ENCODE peak calls at places on chromosomes 2 and 18, in four cellular contexts. O is H1, Y is neuronal stem cell, N is IMR-90. K is an unnamed sample. For H3K4me1, the result is how much of the 10 kb centered on the place peaks cover.

GRCh38 chr2:174450021-174450816 is 36.6 kb downstream of the GPR155 start:
- DNase-seq in Y (no peak), O (no peak), N (no peak), K (no peak)

GRCh38 chr2:33322607-33323006 is 153.8 kb upstream of the RASGRP3 start:
- DNase-seq in O (no peak), Y (no peak), N (no peak), K (no peak)

GRCh38 chr2:25145803-25146202 is 22.6 kb downstream of the POMC start:
- DNase-seq in N (no peak), O (no peak), Y (no peak), K (no peak)

GRCh38 chr2:5187283-5187682 is 504.9 kb upstream of the SOX11 start:
- DNase-seq in Y (no peak), N (no peak), O (no peak), K (no peak)

GRCh38 chr2:42567389-42567788 is 1.0 kb upstream of the MTA3 start:
- DNase-seq in Y (no peak), N (peak), O (no peak), K (no peak)

GRCh38 chr2:224039770-224040088 is 643 bp upstream of the SERPINE2 start:
- DNase-seq in Y (no peak), O (no peak), N (no peak), K (no peak)

GRCh38 chr2:70942396-70942795 is 6.7 kb downstream of the ATP6V1B1 start:
- DNase-seq in Y (no peak), N (no peak), O (no peak), K (no peak)

GRCh38 chr2:229738024-229738625 is 23.8 kb upstream of the DNER start:
- DNase-seq in Y (no peak), N (no peak), O (no peak), K (no peak)

GRCh38 chr2:18719978-18720775 is 130.8 kb upstream of the NT5C1B start:
- DNase-seq in Y (no peak), N (peak), O (no peak), K (no peak)

GRCh38 chr2:210445116-210445707 is 31.3 kb downstream of the LANCL1 start:
- DNase-seq in N (peak), Y (no peak), O (no peak), K (no peak)

GRCh38 chr2:229980440-229981184 is 58.3 kb downstream of the FBXO36 start:
- DNase-seq in N (peak), Y (no peak), O (no peak), K (no peak)

GRCh38 chr18:79611040-79611681 is 68.4 kb upstream of the CTDP1 start:
- DNase-seq in O (no peak), Y (no peak), N (peak), K (peak)

GRCh38 chr2:37343537-37344434 is 644 bp upstream of the QPCT start:
- DNase-seq in O (no peak), Y (no peak), N (peak), K (no peak)

GRCh38 chr2:241751152-241751551 is 16.7 kb downstream of the D2HGDH start:
- DNase-seq in O (no peak), N (no peak), Y (no peak), K (no peak)

GRCh38 chr2:179270689-179271088 is 6.1 kb upstream of the SESTD1 start:
- DNase-seq in O (no peak), Y (no peak), N (no peak), K (no peak)

GRCh38 chr18:24018299-24018910 is 3.9 kb downstream of the TTC39C start:
- DNase-seq in Y (no peak), O (no peak), N (no peak), K (no peak)

GRCh38 chr2:44805391-44805790 is 136.1 kb upstream of the SIX3 start:
- DNase-seq in Y (no peak), N (no peak), O (no peak), K (no peak)

GRCh38 chr2:215654177-215654850 is 218.4 kb upstream of the FN1 start:
- DNase-seq in O (no peak), N (peak), Y (no peak), K (no peak)

GRCh38 chr18:3972291-3972985 is 482.7 kb downstream of the DLGAP1 start:
- DNase-seq in O (no peak), Y (peak), N (peak), K (no peak)

GRCh38 chr2:124804014-124804940 is 779.2 kb downstream of the CNTNAP5 start:
- DNase-seq in Y (peak), O (no peak), N (peak), K (no peak)

GRCh38 chr2:70140978-70141753 is 49.7 kb downstream of the C2orf42 start:
- DNase-seq in N (peak), O (peak), Y (no peak), K (peak)

GRCh38 chr18:31643003-31643402 is 41.4 kb downstream of the B4GALT6 start:
- DNase-seq in O (no peak), Y (no peak), N (peak), K (no peak)

GRCh38 chr2:120794716-120795115 is 59.0 kb downstream of the GLI2 start:
- DNase-seq in Y (no peak), O (no peak), N (peak), K (no peak)
- H3K4me1 ChIP-seq in Y (under half), O (half or more), N (under half), K (under half)

DNA sequence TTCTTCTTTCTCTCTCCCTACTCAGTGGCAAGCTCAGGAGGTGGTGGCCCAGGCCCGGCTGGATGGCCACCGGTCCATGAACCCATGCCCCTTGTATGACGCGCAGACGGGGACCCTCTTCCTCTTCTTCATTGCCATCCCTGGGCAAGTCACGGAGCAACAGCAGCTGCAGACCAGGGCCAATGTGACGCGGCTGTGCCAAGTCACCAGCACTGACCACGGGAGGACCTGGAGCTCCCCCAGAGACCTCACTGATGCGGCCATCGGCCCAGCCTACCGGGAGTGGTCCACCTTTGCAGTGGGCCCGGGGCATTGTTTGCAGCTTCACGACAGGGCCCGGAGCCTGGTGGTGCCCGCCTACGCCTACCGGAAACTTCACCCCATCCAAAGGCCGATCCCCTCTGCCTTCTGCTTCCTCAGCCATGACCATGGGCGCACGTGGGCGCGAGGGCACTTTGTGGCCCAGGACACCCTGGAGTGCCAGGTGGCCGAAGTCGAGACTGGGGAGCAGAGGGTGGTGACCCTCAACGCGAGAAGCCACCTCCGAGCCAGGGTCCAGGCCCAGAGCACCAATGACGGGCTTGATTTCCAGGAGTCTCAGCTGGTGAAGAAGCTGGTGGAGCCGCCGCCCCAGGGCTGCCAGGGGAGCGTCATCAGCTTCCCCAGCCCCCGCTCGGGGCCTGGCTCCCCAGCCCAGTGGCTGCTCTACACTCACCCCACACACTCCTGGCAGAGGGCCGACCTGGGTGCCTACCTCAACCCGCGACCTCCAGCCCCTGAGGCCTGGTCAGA is 1.8 kb downstream of the NEU2 start:
- DNase-seq in Y (no peak), N (no peak), O (no peak), K (no peak)
- H3K4me1 ChIP-seq in Y (under half), N (under half), O (under half), K (under half)

GRCh38 chr18:51195086-51195601 is 2.3 kb downstream of the MEX3C start:
- DNase-seq in Y (peak), O (no peak), N (peak), K (no peak)

GRCh38 chr18:51196811-51197660 is 445 bp downstream of the MEX3C start:
- DNase-seq in Y (peak), O (no peak), N (peak), K (peak)

GRCh38 chr18:51196116-51196810 is 1.2 kb downstream of the MEX3C start:
- DNase-seq in Y (peak), N (peak), O (no peak), K (peak)

GRCh38 chr18:51194604-51195003 is 2.9 kb downstream of the MEX3C start:
- DNase-seq in O (no peak), N (no peak), Y (no peak), K (no peak)

DNA sequence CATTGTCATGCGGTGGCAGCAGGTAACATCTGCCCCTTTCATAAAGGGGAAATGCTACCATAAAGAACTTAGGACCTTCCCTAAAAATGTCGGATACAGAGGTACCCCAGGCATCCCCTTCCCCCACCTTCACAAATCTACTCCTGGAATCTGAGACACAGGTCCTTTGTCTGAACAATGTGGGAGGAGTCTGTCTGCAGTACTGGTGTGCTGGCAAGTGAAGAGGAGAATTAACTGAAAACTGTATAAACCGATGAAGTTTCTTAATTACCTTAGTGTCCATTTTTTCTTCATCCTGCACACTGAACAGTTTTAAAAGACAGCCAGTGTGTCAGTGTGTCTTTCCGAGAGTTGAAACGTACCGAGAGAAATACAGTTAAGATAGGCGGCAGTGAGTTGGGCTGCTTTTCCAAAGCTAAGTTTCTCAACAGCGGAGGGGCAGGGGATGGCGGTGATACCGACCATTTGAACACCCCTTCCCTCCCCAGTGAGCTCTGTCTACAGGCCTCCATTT is 1.8 kb downstream of the MEX3C start:
- DNase-seq in O (no peak), Y (peak), N (peak), K (peak)
- H3K4me1 ChIP-seq in O (under half), Y (under half), N (under half), K (under half)

GRCh38 chr2:239269173-239269865 is 131.5 kb downstream of the HDAC4 start:
- DNase-seq in Y (no peak), O (no peak), N (no peak), K (no peak)
- H3K4me1 ChIP-seq in Y (under half), O (under half), N (under half), K (under half)